ENCODE peak calls at places on chromosome 9, in six cellular contexts. S is upper lobe of right lung, U is neural crest cell, Y is tibial artery, C is cardiac fibroblast, V is suprapubic skin. K is an unnamed sample.

GRCh38 chr9:93697352-93698139 is 121.2 kb downstream of the PHF2 start:
- DNase-seq in S (peak), U (no peak), Y (no peak), C (no peak), V (no peak), K (no peak)

GRCh38 chr9:91078041-91078441 is 276.4 kb downstream of the SYK start:
- DNase-seq in S (no peak), U (no peak), Y (no peak), C (no peak), V (no peak), K (no peak)

GRCh38 chr9:38417003-38417965 is 7.0 kb downstream of the IGFBPL1 start:
- DNase-seq in S (no peak), U (peak), Y (no peak), C (no peak), V (no peak), K (no peak)

GRCh38 chr9:117672397-117672796 is 31.8 kb upstream of the TLR4 start:
- DNase-seq in S (no peak), U (no peak), Y (no peak), C (peak), V (no peak), K (no peak)

GRCh38 chr9:83623634-83623991 is 670 bp downstream of the IDNK start:
- DNase-seq in S (no peak), U (no peak), Y (no peak), C (no peak), V (no peak), K (no peak)

GRCh38 chr9:126504977-126505455 is 108.7 kb upstream of the LMX1B start:
- DNase-seq in S (peak), U (no peak), Y (peak), C (no peak), V (peak), K (peak)

GRCh38 chr9:88532320-88532719 is 2.7 kb upstream of the NXNL2 start:
- DNase-seq in S (no peak), U (peak), Y (no peak), C (peak), V (peak), K (peak)

GRCh38 chr9:4750021-4750673 is 9.1 kb upstream of the AK3 start:
- DNase-seq in S (no peak), U (no peak), Y (no peak), C (peak), V (no peak), K (no peak)

GRCh38 chr9:108673386-108673785 is 182.4 kb downstream of the ACTL7B start:
- DNase-seq in S (no peak), U (no peak), Y (no peak), C (peak), V (no peak), K (no peak)

GRCh38 chr9:73565026-73565425 is 413.4 kb downstream of the ANXA1 start:
- DNase-seq in S (no peak), U (no peak), Y (no peak), C (no peak), V (no peak), K (no peak)

GRCh38 chr9:4581861-4582565 is 80.1 kb upstream of the PLPP6 start:
- DNase-seq in S (no peak), U (no peak), Y (no peak), C (no peak), V (no peak), K (no peak)

GRCh38 chr9:1156794-1157193 is 106.6 kb downstream of the DMRT2 start:
- DNase-seq in S (no peak), U (no peak), Y (no peak), C (no peak), V (no peak), K (no peak)

GRCh38 chr9:78884611-78885150 is 587.8 kb downstream of the PSAT1 start:
- DNase-seq in S (no peak), U (no peak), Y (no peak), C (peak), V (no peak), K (no peak)

GRCh38 chr9:93669116-93669957 is 93.0 kb downstream of the PHF2 start:
- DNase-seq in S (peak), U (no peak), Y (peak), C (no peak), V (peak), K (peak)

GRCh38 chr9:14317667-14318255 is 3.8 kb upstream of the NFIB start:
- DNase-seq in S (no peak), U (no peak), Y (no peak), C (peak), V (no peak), K (no peak)

GRCh38 chr9:134928796-134929559 is 11.3 kb upstream of the FCN1 start:
- DNase-seq in S (peak), U (no peak), Y (peak), C (no peak), V (no peak), K (peak)

GRCh38 chr9:74285075-74285474 is 212.1 kb upstream of the RORB start:
- DNase-seq in S (no peak), U (no peak), Y (no peak), C (no peak), V (no peak), K (no peak)

GRCh38 chr9:113875420-113875916 is 641 bp upstream of the ZNF618 start:
- DNase-seq in S (no peak), U (no peak), Y (no peak), C (no peak), V (no peak), K (no peak)

GRCh38 chr9:2809692-2810423 is 34.0 kb downstream of the PUM3 start:
- DNase-seq in S (no peak), U (no peak), Y (no peak), C (peak), V (no peak), K (no peak)

GRCh38 chr9:78278177-78278777 is 18.6 kb upstream of the PSAT1 start:
- DNase-seq in S (no peak), U (no peak), Y (no peak), C (peak), V (no peak), K (no peak)

GRCh38 chr9:109912082-109912581 is 132.1 kb downstream of the PALM2AKAP2 start:
- DNase-seq in S (no peak), U (no peak), Y (no peak), C (peak), V (no peak), K (no peak)

GRCh38 chr9:129135476-129135875 is 24.3 kb downstream of the PTPA start:
- DNase-seq in S (no peak), U (no peak), Y (no peak), C (no peak), V (no peak), K (no peak)

GRCh38 chr9:89360465-89360864 is 42.2 kb downstream of the SECISBP2 start:
- DNase-seq in S (no peak), U (no peak), Y (no peak), C (no peak), V (no peak), K (no peak)

GRCh38 chr9:132108728-132109127 is 29.1 kb upstream of the MED27 start:
- DNase-seq in S (no peak), U (no peak), Y (no peak), C (no peak), V (no peak), K (no peak)

GRCh38 chr9:3032898-3033297 is 189.0 kb upstream of the PUM3 start:
- DNase-seq in S (no peak), U (no peak), Y (no peak), C (no peak), V (no peak), K (no peak)

GRCh38 chr9:70902705-70903131 is 218.7 kb downstream of the TRPM3 start:
- DNase-seq in S (no peak), U (no peak), Y (no peak), C (peak), V (no peak), K (peak)

GRCh38 chr9:89524888-89525385 is 27.0 kb upstream of the SEMA4D start:
- DNase-seq in S (no peak), U (no peak), Y (peak), C (no peak), V (no peak), K (no peak)

GRCh38 chr9:131980267-131980916 is 99.3 kb downstream of the MED27 start:
- DNase-seq in S (no peak), U (no peak), Y (no peak), C (no peak), V (no peak), K (no peak)

GRCh38 chr9:126303488-126303887 is 23.1 kb upstream of the MVB12B start:
- DNase-seq in S (no peak), U (no peak), Y (no peak), C (no peak), V (no peak), K (no peak)

GRCh38 chr9:84669293-84670105 is at the start of gene NTRK2:
- DNase-seq in S (no peak), U (peak), Y (peak), C (peak), V (no peak), K (peak)

GRCh38 chr9:72773570-72773969 is 179.3 kb downstream of the ALDH1A1 start:
- DNase-seq in S (no peak), U (no peak), Y (no peak), C (no peak), V (no peak), K (no peak)

GRCh38 chr9:79129865-79130480 is 441.8 kb upstream of the TLE4 start:
- DNase-seq in S (no peak), U (peak), Y (peak), C (peak), V (no peak), K (peak)

GRCh38 chr9:133227242-133227860 is 18.3 kb upstream of the OBP2B start:
- DNase-seq in S (no peak), U (no peak), Y (no peak), C (no peak), V (no peak), K (no peak)

GRCh38 chr9:133148351-133149129 is 15.2 kb downstream of the GBGT1 start:
- DNase-seq in S (peak), U (peak), Y (peak), C (peak), V (peak), K (peak)

GRCh38 chr9:93136011-93136440 is 2.0 kb upstream of the NINJ1 start:
- DNase-seq in S (no peak), U (no peak), Y (no peak), C (peak), V (no peak), K (no peak)

GRCh38 chr9:114070188-114071103 is 7.7 kb downstream of the AMBP start:
- DNase-seq in S (peak), U (no peak), Y (peak), C (no peak), V (peak), K (no peak)

GRCh38 chr9:118751848-118752223 is 617.4 kb downstream of the BRINP1 start:
- DNase-seq in S (no peak), U (no peak), Y (no peak), C (no peak), V (no peak), K (no peak)

DNA sequence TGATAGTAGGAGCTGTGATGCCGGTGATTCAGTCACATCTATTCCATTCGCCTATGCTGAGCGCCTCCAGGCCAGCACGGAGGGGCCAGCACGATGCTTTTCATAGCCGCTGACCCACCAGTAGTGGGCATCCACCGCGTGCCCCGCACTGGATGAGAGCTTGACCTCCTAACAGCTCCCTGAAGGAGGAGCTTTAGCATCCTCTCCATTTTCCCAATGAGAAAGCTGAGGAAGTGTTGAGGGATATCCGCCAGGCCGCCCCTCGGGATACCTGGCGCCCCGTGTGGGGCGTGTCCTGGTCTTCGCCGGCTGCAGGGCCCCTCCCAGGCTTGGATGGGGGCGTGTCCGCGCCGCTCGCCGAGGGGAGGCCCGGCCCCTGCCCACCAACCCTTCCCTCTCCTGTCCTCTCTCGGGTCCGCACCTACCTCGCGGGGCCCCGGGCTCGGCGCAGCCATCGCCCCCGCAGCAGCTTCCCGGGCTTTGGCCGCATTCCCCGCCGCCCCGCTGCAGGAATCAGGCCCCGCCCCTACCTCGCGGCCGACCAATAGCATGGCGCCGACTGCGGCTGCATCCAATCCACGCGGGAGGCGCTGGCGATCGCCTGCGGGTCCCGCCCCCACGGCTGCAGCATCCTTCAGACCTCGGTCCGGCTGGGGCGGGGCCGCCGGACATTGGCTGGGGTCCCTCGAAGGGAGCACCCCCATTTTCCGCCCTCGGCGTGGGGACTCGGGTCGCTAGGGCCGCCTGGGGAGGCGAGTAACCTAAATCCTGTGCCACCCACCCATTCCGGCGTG is at the start of gene PIP5KL1:
- DNase-seq in S (peak), U (peak), Y (peak), C (peak), V (no peak), K (peak)
- TF ChIP-seq CTCF in S (no peak), U (peak), Y (no peak), C (no peak), V (no peak), K (no peak)

GRCh38 chr9:95087659-95088242 is 229.8 kb downstream of the FANCC start:
- DNase-seq in S (peak), U (no peak), Y (peak), C (no peak), V (peak), K (no peak)
- TF ChIP-seq CTCF in S (peak), U (no peak), Y (no peak), C (no peak), V (no peak), K (peak)

DNA sequence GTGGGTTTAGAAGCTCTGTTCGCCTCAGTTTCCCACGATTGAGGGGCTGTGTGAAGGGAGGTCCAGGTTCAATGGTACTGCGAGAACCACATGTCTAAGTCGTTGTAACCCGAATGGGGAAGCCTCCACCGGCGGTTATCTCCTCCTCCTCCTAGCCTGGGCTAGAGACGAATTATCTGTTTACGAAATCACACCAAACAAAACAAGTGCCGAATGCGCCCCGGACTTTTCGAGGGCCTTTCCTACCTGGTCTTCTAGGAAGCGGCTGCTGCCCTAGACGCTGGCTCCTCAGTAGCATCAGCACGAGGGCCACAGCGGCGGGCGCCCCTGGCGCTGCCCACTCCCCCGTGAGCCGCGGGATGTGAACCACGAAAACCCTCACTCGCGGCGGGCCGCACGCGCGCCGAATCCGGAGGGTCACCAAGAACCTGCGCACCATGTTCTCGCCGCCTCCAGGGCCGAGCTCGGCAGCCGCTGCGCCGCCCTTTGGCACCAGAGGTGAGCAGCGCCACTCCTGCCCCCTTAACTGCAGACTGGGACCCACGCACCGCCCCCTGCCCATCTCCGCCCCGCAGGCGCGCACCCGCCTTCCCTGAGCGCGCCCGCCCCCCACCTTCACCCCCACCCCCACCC is at the start of gene CDKN2A:
- DNase-seq in S (peak), U (no peak), Y (no peak), C (peak), V (no peak), K (peak)
- TF ChIP-seq CTCF in S (no peak), U (no peak), Y (no peak), C (no peak), V (no peak), K (no peak)

DNA sequence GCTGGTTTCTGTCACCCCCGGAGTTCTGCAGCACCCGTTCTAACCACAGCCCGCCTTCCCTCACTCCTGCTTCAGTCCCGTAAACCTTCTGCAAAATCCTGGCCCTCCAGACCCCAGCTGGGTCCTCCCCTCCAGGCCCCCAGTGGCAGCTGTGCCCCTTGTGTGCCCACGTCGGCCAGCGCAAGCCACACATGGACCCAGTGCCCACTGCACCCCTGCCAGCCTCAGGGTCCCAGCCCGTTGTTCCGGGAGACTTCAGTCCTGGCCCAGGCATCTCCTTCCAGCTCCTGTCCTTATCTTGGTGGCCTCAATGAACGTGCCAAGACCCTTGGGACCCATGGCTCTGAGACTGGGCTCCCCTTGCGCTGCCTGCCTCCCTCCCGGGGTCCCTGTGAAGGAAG is 43.2 kb downstream of the EXD3 start:
- DNase-seq in S (no peak), U (no peak), Y (no peak), C (no peak), V (peak), K (peak)
- TF ChIP-seq CTCF in S (no peak), U (no peak), Y (no peak), C (no peak), V (no peak), K (no peak)

DNA sequence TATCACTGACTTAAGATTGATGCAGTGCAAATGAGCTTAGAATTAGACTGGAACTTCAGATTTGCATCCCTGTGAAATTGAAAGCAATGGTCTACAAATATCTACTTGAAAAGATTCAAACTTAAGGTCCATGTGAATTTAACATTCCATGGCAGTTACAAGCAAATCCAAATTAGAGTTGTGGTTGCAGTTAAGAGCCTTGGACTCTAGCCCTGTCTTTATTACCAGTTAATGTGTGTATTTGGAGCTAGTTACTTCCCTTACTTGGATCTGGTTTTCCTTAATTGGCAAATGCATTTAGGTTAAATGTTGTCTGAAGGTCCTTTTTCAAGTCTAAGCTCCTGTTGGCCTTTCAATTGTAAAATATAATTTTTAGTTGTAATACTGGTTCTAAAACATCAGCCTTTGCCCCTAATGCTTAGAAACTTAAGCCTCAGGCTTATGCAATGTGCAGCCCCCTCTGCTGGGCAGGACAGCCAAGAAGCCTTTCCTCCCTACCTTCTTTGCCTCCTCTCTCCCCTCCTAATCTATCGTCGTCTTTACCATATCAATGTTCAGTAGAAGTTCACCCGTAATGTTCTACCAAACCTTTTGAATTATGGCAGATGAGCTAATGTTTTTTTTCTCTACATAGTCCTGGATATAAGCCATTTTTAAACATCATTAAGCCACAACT is 59.5 kb downstream of the ERMP1 start:
- DNase-seq in S (no peak), U (no peak), Y (no peak), C (no peak), V (no peak), K (no peak)
- TF ChIP-seq CTCF in S (no peak), U (no peak), Y (no peak), C (peak), V (no peak), K (no peak)

GRCh38 chr9:99133145-99133544 is 28.2 kb downstream of the TGFBR1 start:
- DNase-seq in S (no peak), U (no peak), Y (no peak), C (no peak), V (no peak), K (no peak)

GRCh38 chr9:99135498-99135897 is 30.6 kb downstream of the TGFBR1 start:
- DNase-seq in S (no peak), U (no peak), Y (no peak), C (no peak), V (no peak), K (no peak)

GRCh38 chr9:99138424-99139284 is 33.7 kb downstream of the TGFBR1 start:
- DNase-seq in S (no peak), U (no peak), Y (no peak), C (no peak), V (no peak), K (peak)

GRCh38 chr9:99137225-99137624 is 32.3 kb downstream of the TGFBR1 start:
- DNase-seq in S (no peak), U (no peak), Y (no peak), C (no peak), V (no peak), K (no peak)

DNA sequence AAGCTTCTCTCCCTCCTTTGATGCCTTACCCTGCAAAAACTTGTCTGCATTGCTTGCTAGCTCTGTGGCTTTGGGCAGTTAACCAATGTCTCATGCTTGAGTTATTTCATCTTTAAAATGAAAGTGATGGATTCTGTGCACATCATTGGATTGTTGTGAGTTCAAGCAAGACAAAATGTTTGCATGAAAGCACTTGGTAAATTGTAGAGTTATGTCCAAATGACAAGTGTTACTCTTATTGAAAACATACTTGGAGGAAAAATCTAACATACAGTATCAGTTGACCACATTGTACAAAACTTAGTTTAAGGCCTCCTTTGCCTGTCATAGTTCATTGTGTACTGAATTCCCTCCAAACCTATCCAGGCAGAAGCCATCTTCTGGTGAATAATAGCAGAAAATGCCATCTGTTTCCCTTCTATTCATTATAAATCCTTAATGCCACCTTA is 30.0 kb downstream of the TGFBR1 start:
- DNase-seq in S (no peak), U (no peak), Y (no peak), C (peak), V (no peak), K (no peak)
- TF ChIP-seq CTCF in S (no peak), U (no peak), Y (no peak), C (no peak), V (no peak), K (no peak)

GRCh38 chr9:136740971-136741884 is 1.5 kb downstream of the LCN10 start:
- DNase-seq in S (no peak), U (no peak), Y (no peak), C (no peak), V (no peak), K (no peak)

GRCh38 chr9:136741885-136742568 is 713 bp downstream of the LCN10 start:
- DNase-seq in S (no peak), U (no peak), Y (no peak), C (no peak), V (no peak), K (no peak)

GRCh38 chr9:136743639-136744211 is 985 bp upstream of the LCN10 start:
- DNase-seq in S (no peak), U (no peak), Y (no peak), C (no peak), V (no peak), K (no peak)

GRCh38 chr9:136744747-136745146 is 2.0 kb upstream of the LCN10 start:
- DNase-seq in S (no peak), U (no peak), Y (no peak), C (no peak), V (no peak), K (peak)

GRCh38 chr9:136742640-136743391 is at the start of gene LCN10:
- DNase-seq in S (no peak), U (no peak), Y (no peak), C (no peak), V (no peak), K (no peak)
- TF ChIP-seq CTCF in S (peak), U (peak), Y (no peak), C (peak), V (no peak), K (no peak)